ENCODE peak calls at places on chromosome 1, in six cellular contexts. B is Right ventricle myocardium superior, P is amniotic epithelial cell, J is left ventricle myocardium superior, R is globus pallidus, M is AG08395. Z is an unnamed sample.

GRCh38 chr1:221809101-221810029 is 67.5 kb upstream of the DUSP10 start:
- DNase-seq in B (no peak), P (peak; percentile 7), J (no peak), R (no peak), M (no peak), Z (no peak)

GRCh38 chr1:42822833-42823392 is 5.7 kb upstream of the SVBP start:
- DNase-seq in B (no peak), P (peak; percentile 36), J (no peak), R (no peak), M (peak; percentile 24), Z (peak; percentile 43)

GRCh38 chr1:101238041-101238515 is 1.3 kb downstream of the S1PR1 start:
- DNase-seq in B (peak; percentile 53), P (no peak), J (no peak), R (no peak), M (no peak), Z (peak; percentile 23)

GRCh38 chr1:89213347-89213746 is 14.6 kb upstream of the GBP4 start:
- DNase-seq in B (no peak), P (no peak), J (no peak), R (no peak), M (no peak), Z (no peak)

GRCh38 chr1:227942021-227942715 is 5.6 kb downstream of the WNT9A start:
- DNase-seq in B (peak; percentile 36), P (no peak), J (no peak), R (no peak), M (no peak), Z (no peak)

GRCh38 chr1:20102875-20103274 is 16.5 kb downstream of the PLA2G2D start:
- DNase-seq in B (no peak), P (peak; percentile 78), J (no peak), R (no peak), M (peak; percentile 54), Z (peak; percentile 75)

GRCh38 chr1:154206212-154206611 is at the start of gene CFAP141:
- DNase-seq in B (no peak), P (no peak), J (no peak), R (no peak), M (no peak), Z (no peak)

GRCh38 chr1:207974146-207974545 is 63.2 kb upstream of the CD34 start:
- DNase-seq in B (no peak), P (no peak), J (no peak), R (no peak), M (no peak), Z (no peak)

GRCh38 chr1:27632387-27633297 is 2.3 kb downstream of the FGR start:
- DNase-seq in B (peak; percentile 38), P (no peak), J (no peak), R (no peak), M (no peak), Z (no peak)

GRCh38 chr1:108829498-108829916 is 27.4 kb downstream of the AKNAD1 start:
- DNase-seq in B (no peak), P (no peak), J (no peak), R (no peak), M (no peak), Z (no peak)

GRCh38 chr1:14790967-14791366 is 192.5 kb downstream of the KAZN start:
- DNase-seq in B (no peak), P (no peak), J (no peak), R (no peak), M (no peak), Z (no peak)

GRCh38 chr1:118863688-118864087 is 124.5 kb downstream of the TBX15 start:
- DNase-seq in B (no peak), P (no peak), J (no peak), R (no peak), M (no peak), Z (no peak)

GRCh38 chr1:31259746-31260145 is 20.1 kb upstream of the NKAIN1 start:
- DNase-seq in B (no peak), P (no peak), J (no peak), R (no peak), M (no peak), Z (no peak)

GRCh38 chr1:202107801-202108731 is 14.7 kb upstream of the GPR37L1 start:
- DNase-seq in B (peak; percentile 61), P (no peak), J (peak; percentile 67), R (no peak), M (no peak), Z (no peak)

GRCh38 chr1:115807723-115808122 is 33.2 kb downstream of the NHLH2 start:
- DNase-seq in B (no peak), P (peak; percentile 71), J (no peak), R (peak; percentile 74), M (peak; percentile 77), Z (peak; percentile 78)

Z was measured in GM03348.